ENCODE peak calls at places on chromosome 10, in four cellular contexts. J is H1, F is IMR-90, V is H9. D is an unnamed sample.

GRCh38 chr10:24691113-24691512 is 32.6 kb downstream of the ARHGAP21 start:
- DNase-seq in V (no peak), J (no peak), F (peak), D (no peak)

GRCh38 chr10:97766996-97767924 is 4.5 kb downstream of the SFRP5 start:
- DNase-seq in J (no peak), F (no peak), V (no peak), D (no peak)

GRCh38 chr10:97534746-97535367 is 36.1 kb downstream of the UBTD1 start:
- DNase-seq in J (peak), F (no peak), V (peak), D (peak)

GRCh38 chr10:30903397-30904138 is 128.1 kb downstream of the ZNF438 start:
- DNase-seq in V (no peak), J (no peak), F (no peak), D (no peak)

GRCh38 chr10:30781571-30782542 is 152.3 kb upstream of the LYZL2 start:
- DNase-seq in V (no peak), J (no peak), F (no peak), D (no peak)

GRCh38 chr10:132921086-132921485 is 21.3 kb downstream of the CFAP46 start:
- DNase-seq in F (no peak), J (no peak), V (no peak), D (no peak)

GRCh38 chr10:117743517-117743916 is 201.0 kb downstream of the EMX2 start:
- DNase-seq in J (no peak), V (no peak), F (no peak), D (no peak)

GRCh38 chr10:338176-339037 is 203.2 kb downstream of the ZMYND11 start:
- DNase-seq in J (no peak), F (peak), V (no peak), D (no peak)

GRCh38 chr10:98694014-98694413 is 247.3 kb upstream of the HPS1 start:
- DNase-seq in V (no peak), J (no peak), F (no peak), D (no peak)

GRCh38 chr10:112446055-112446854 is 459 bp downstream of the ZDHHC6 start:
- DNase-seq in J (no peak), F (peak), V (no peak), D (peak)

GRCh38 chr10:43192824-43193223 is 54.6 kb downstream of the CSGALNACT2 start:
- DNase-seq in F (no peak), J (no peak), V (peak), D (no peak)

GRCh38 chr10:133270773-133271297 is 5.8 kb downstream of the ADAM8 start:
- DNase-seq in F (no peak), V (no peak), J (no peak), D (no peak)

GRCh38 chr10:62934258-62934657 is 118.1 kb upstream of the EGR2 start:
- DNase-seq in V (no peak), J (no peak), F (no peak), D (no peak)

GRCh38 chr10:82866424-82867020 is 991.5 kb downstream of the NRG3 start:
- DNase-seq in V (no peak), J (no peak), F (peak), D (no peak)

GRCh38 chr10:107924458-107924857 is 760.0 kb upstream of the SORCS1 start:
- DNase-seq in F (no peak), V (no peak), J (no peak), D (no peak)

GRCh38 chr10:75018233-75018632 is 93.2 kb upstream of the SAMD8 start:
- DNase-seq in V (no peak), J (no peak), F (no peak), D (no peak)

GRCh38 chr10:13685885-13686284 is 99.1 kb downstream of the PRPF18 start:
- DNase-seq in F (no peak), V (no peak), J (no peak), D (no peak)

GRCh38 chr10:62043493-62043938 is 142.0 kb downstream of the ARID5B start:
- DNase-seq in F (peak), J (no peak), V (no peak), D (peak)

GRCh38 chr10:72133517-72133916 is 45.2 kb upstream of the SPOCK2 start:
- DNase-seq in J (no peak), F (peak), V (no peak), D (no peak)

GRCh38 chr10:59688921-59689351 is 20.7 kb downstream of the SLC16A9 start:
- DNase-seq in J (no peak), F (no peak), V (no peak), D (no peak)

GRCh38 chr10:29617880-29618340 is 16.9 kb downstream of the SVIL start:
- DNase-seq in J (no peak), F (no peak), V (no peak), D (peak)

DNA sequence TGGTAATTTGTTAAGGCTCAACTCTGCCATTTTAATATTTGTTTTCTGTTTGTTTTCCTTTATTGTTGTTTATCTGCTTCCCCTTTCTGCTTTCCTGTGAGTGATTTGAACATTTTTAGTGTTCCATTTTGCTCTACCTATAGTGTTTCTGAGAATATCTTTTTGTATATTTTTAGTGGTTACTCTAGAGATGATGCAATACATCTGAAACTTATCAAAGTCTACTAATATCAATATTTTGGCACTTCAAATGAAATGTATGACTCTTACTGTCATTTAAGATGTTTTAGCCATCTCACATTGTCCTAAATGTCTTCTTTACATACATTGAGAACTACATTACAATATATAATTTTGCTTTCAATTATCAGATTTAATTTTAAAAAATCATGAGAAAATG is 98.9 kb downstream of the PLXDC2 start:
- DNase-seq in V (no peak), F (no peak), J (no peak), D (no peak)
- H4K5ac ChIP-seq in V (no peak), F (no peak), J (no peak), D (no peak)

GRCh38 chr10:68077026-68077425 is 1.9 kb upstream of the HERC4 start:
- DNase-seq in F (no peak), V (no peak), J (no peak), D (no peak)

GRCh38 chr10:68075550-68076004 is 494 bp upstream of the HERC4 start:
- DNase-seq in V (no peak), F (no peak), J (no peak), D (no peak)

GRCh38 chr10:68074775-68075549 is at the start of gene HERC4:
- DNase-seq in F (peak), V (peak), J (peak), D (peak)

GRCh38 chr10:68073631-68074403 is 1.3 kb downstream of the HERC4 start:
- DNase-seq in V (no peak), F (peak), J (no peak), D (no peak)

GRCh38 chr10:68074404-68074774 is 694 bp downstream of the HERC4 start:
- DNase-seq in V (no peak), J (no peak), F (no peak), D (no peak)
- H2BK5ac ChIP-seq in V (no peak), J (peak), F (peak), D (no peak)

GRCh38 chr10:1938317-1938716 is 201.0 kb upstream of the ADARB2 start:
- DNase-seq in F (no peak), V (no peak), J (no peak), D (no peak)
- H4K5ac ChIP-seq in F (no peak), V (no peak), J (no peak), D (no peak)

GRCh38 chr10:131093346-131093745 is 218.2 kb downstream of the TCERG1L start:
- DNase-seq in F (no peak), J (no peak), V (no peak), D (no peak)

GRCh38 chr10:131094406-131095108 is 217.0 kb downstream of the TCERG1L start:
- DNase-seq in F (no peak), J (no peak), V (peak), D (peak)

GRCh38 chr10:131095109-131095580 is 216.4 kb downstream of the TCERG1L start:
- DNase-seq in J (no peak), V (no peak), F (no peak), D (no peak)

GRCh38 chr10:131092876-131093275 is 218.6 kb downstream of the TCERG1L start:
- DNase-seq in F (no peak), J (no peak), V (no peak), D (no peak)

DNA sequence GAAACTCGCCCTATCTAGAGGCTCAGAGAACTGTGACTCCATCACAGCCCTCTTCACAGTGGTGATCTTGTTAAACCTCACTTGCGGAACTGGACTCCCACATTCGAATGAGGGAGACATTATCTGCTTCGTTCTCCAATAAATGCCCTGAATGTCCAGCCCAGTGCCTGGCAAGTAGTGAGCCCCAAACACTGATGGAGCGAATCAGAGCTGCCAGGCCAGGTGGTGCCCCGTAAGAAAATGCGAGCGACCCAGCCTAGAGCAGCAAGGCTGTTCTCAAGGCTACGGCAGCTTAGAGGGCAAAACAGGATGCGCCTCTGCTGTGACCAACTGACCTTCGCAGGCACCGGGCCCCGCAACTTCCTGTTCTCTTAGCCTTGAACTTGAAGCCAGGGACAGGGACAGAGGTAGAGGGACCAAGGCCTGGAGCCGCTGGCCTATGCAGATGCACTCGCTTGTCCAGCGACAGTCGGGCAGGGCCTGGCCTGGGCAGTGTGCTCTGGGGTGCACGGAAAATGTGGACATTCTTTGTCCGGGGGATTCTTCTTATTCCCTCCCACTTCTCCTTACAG is 217.6 kb downstream of the TCERG1L start:
- DNase-seq in V (no peak), F (no peak), J (no peak), D (peak)
- H2BK5ac ChIP-seq in V (no peak), F (no peak), J (peak), D (no peak)